ENCODE peak calls at places on chromosomes 16 and 17, in six cellular contexts. N is esophagus squamous epithelium; E is neural progenitor cell; X is effector memory CD4-positive, alpha-beta T cell; M is GM23338; Z is OCI-LY7. I is an unnamed sample.

GRCh38 chr16:59478806-59479205 is 744.7 kb upstream of the GOT2 start:
- DNase-seq in N (no peak), E (no peak), X (no peak), M (no peak), Z (no peak), I (no peak)

GRCh38 chr16:89560413-89561194 is at the start of gene RPL13:
- DNase-seq in N (peak; percentile 78), E (peak; percentile 98), X (peak; percentile 86), M (peak; percentile 98), Z (peak; percentile 97), I (peak; percentile 84)

GRCh38 chr16:76634847-76635697 is 357.9 kb downstream of the CNTNAP4 start:
- DNase-seq in N (no peak), E (no peak), X (no peak), M (no peak), Z (no peak), I (no peak)

GRCh38 chr17:61139219-61139618 is 260.4 kb upstream of the TBX2 start:
- DNase-seq in N (no peak), E (no peak), X (peak; percentile 9), M (no peak), Z (peak; percentile 59), I (no peak)

GRCh38 chr16:6081320-6081976 is 983.9 kb upstream of the EEF2KMT start:
- DNase-seq in N (no peak), E (peak; percentile 59), X (no peak), M (peak; percentile 70), Z (peak; percentile 36), I (no peak)

GRCh38 chr17:7523033-7523432 is 25.8 kb upstream of the TNFSF12 start:
- DNase-seq in N (no peak), E (peak; percentile 39), X (no peak), M (peak; percentile 94), Z (peak; percentile 20), I (no peak)

GRCh38 chr16:81767987-81768592 is 11.0 kb upstream of the PLCG2 start:
- DNase-seq in N (no peak), E (no peak), X (no peak), M (no peak), Z (no peak), I (no peak)

GRCh38 chr17:6303664-6304063 is 131.3 kb downstream of the AIPL1 start:
- DNase-seq in N (no peak), E (peak; percentile 77), X (no peak), M (peak; percentile 77), Z (peak; percentile 29), I (no peak)

GRCh38 chr17:59361386-59361785 is 29.9 kb downstream of the YPEL2 start:
- DNase-seq in N (no peak), E (no peak), X (no peak), M (no peak), Z (no peak), I (no peak)

GRCh38 chr17:2057714-2058520 is 3.0 kb downstream of the HIC1 start:
- DNase-seq in N (no peak), E (no peak), X (no peak), M (peak; percentile 51), Z (no peak), I (no peak)

GRCh38 chr17:29148257-29148789 is 31.9 kb downstream of the MYO18A start:
- DNase-seq in N (no peak), E (peak; percentile 33), X (no peak), M (peak; percentile 34), Z (peak; percentile 14), I (no peak)

GRCh38 chr17:57925361-57925990 is 29.7 kb downstream of the CUEDC1 start:
- DNase-seq in N (no peak), E (peak; percentile 47), X (no peak), M (no peak), Z (no peak), I (no peak)

GRCh38 chr16:70767377-70768204 is 33.4 kb downstream of the VAC14 start:
- DNase-seq in N (no peak), E (no peak), X (no peak), M (no peak), Z (no peak), I (no peak)

GRCh38 chr16:69378760-69379159 is 7.0 kb downstream of the TERF2 start:
- DNase-seq in N (no peak), E (no peak), X (no peak), M (no peak), Z (no peak), I (no peak)

GRCh38 chr16:3691778-3692177 is 25.5 kb downstream of the TRAP1 start:
- DNase-seq in N (no peak), E (no peak), X (no peak), M (no peak), Z (no peak), I (no peak)

GRCh38 chr17:65662166-65662565 is 100.7 kb upstream of the AXIN2 start:
- DNase-seq in N (no peak), E (no peak), X (no peak), M (no peak), Z (no peak), I (no peak)

GRCh38 chr17:77363821-77364361 is 223.1 kb downstream of the SEC14L1 start:
- DNase-seq in N (no peak), E (no peak), X (no peak), M (no peak), Z (no peak), I (no peak)

GRCh38 chr17:57534863-57535651 is 210.0 kb downstream of the CCDC182 start:
- DNase-seq in N (no peak), E (no peak), X (no peak), M (no peak), Z (no peak), I (no peak)

GRCh38 chr16:1414532-1415265 is at the start of gene UNKL:
- DNase-seq in N (no peak), E (peak; percentile 91), X (peak; percentile 79), M (peak; percentile 81), Z (peak; percentile 84), I (no peak)

GRCh38 chr17:77372444-77373297 is 231.9 kb downstream of the SEC14L1 start:
- DNase-seq in N (no peak), E (peak; percentile 95), X (peak; percentile 44), M (peak; percentile 94), Z (peak; percentile 77), I (no peak)

GRCh38 chr17:37744633-37744927 is 279 bp downstream of the HNF1B start:
- DNase-seq in N (no peak), E (no peak), X (no peak), M (no peak), Z (no peak), I (no peak)

GRCh38 chr17:37743875-37744632 is 805 bp downstream of the HNF1B start:
- DNase-seq in N (no peak), E (peak; percentile 79), X (no peak), M (peak; percentile 65), Z (no peak), I (no peak)

GRCh38 chr17:37742762-37743611 is 1.9 kb downstream of the HNF1B start:
- DNase-seq in N (no peak), E (peak; percentile 59), X (no peak), M (peak; percentile 63), Z (no peak), I (no peak)

GRCh38 chr17:37742114-37742761 is 2.6 kb downstream of the HNF1B start:
- DNase-seq in N (no peak), E (peak; percentile 75), X (no peak), M (peak; percentile 70), Z (no peak), I (no peak)

DNA sequence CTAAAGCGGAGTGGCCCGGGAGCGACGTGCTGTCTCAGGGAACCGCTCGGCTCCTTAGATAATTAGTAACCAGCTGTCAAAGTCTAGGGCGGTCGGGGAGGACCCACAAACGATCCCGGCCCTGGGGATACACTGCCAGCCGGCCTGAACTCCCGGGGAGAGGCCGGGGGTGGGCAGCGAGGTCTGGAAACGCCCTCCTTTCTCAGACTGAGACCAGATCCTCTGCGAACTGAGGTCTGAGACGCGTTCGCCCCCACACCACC is 1.3 kb downstream of the HNF1B start:
- DNase-seq in N (no peak), E (peak; percentile 66), X (no peak), M (no peak), Z (no peak), I (no peak)
- H3K4me3 ChIP-seq in N (no peak overlapping the region), E (peak overlapping the region; percentile 26), X (peak overlapping the region; percentile 37), M (peak overlapping the region; percentile 78), Z (no peak overlapping the region), I (peak overlapping the region; percentile 66)

DNA sequence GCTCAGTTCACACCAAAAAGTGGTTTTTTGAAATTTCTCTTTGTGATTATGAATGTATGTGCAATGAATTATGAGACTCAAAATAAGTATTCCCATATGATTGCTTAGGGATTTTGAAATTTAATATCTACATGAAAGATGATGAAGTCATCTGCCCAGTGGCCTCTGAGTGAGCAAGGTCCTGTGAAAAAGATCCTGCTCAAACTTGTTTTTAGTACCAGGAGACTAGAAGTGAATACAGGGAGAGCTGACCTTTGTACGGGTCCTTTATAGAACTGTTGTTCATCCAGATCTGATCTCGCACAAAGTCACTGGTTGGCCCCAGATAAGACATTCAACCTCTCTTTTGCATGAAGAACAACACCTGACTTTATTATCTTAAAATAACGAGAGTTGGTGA is 151.9 kb upstream of the MAF start:
- DNase-seq in N (no peak), E (no peak), X (no peak), M (no peak), Z (no peak), I (no peak)
- H3K27ac ChIP-seq in N (peak overlapping the region; percentile 49), E (no peak overlapping the region), X (no peak overlapping the region), M (no peak overlapping the region), Z (no peak overlapping the region), I (no peak overlapping the region)

DNA sequence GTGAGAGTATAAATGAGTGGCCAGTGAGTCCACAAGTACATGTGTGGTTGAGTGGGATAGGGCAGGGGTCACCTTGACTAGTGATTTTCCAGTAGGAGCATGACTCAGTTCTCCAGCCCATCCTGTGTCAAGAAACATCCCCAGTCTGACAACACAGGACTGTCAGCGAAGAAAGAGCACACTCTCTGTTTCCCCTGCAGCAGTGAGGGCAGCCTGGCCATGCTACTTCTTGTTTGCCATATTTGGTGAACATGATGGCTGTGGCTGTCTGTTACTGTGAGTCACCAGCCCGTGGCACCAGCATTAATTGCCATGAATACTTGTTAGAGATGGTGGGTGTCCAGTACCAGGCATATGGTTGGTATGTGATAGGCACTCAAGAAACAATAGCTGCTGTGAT is 13.1 kb upstream of the SALL1 start:
- DNase-seq in N (no peak), E (no peak), X (no peak), M (no peak), Z (no peak), I (no peak)
- H3K4me3 ChIP-seq in N (no peak overlapping the region), E (no peak overlapping the region), X (no peak overlapping the region), M (no peak overlapping the region), Z (no peak overlapping the region), I (no peak overlapping the region)

GRCh38 chr16:85687651-85688471 is 893 bp downstream of the GINS2 start:
- DNase-seq in N (no peak), E (no peak), X (no peak), M (peak; percentile 47), Z (peak; percentile 62), I (no peak)

GRCh38 chr16:85688586-85689284 is at the start of gene GINS2:
- DNase-seq in N (peak; percentile 33), E (peak; percentile 98), X (peak; percentile 85), M (peak; percentile 95), Z (peak; percentile 97), I (peak; percentile 19)

GRCh38 chr16:85689285-85689949 is 663 bp upstream of the GINS2 start:
- DNase-seq in N (no peak), E (no peak), X (no peak), M (peak; percentile 35), Z (no peak), I (no peak)

GRCh38 chr16:85685251-85685650 is 3.5 kb downstream of the GINS2 start:
- DNase-seq in N (no peak), E (no peak), X (no peak), M (no peak), Z (peak; percentile 89), I (no peak)

GRCh38 chr16:85686912-85687591 is 1.7 kb downstream of the GINS2 start:
- DNase-seq in N (no peak), E (no peak), X (no peak), M (no peak), Z (peak; percentile 64), I (no peak)
- H3K27ac ChIP-seq in N (no peak overlapping the region), E (no peak overlapping the region), X (no peak overlapping the region), M (no peak overlapping the region), Z (peak overlapping the region; percentile 90), I (no peak overlapping the region)

GRCh38 chr16:78505544-78506371 is 406.3 kb downstream of the WWOX start:
- DNase-seq in N (no peak), E (no peak), X (no peak), M (peak; percentile 26), Z (no peak), I (peak; percentile 15)
- H3K4me3 ChIP-seq in N (peak overlapping the region; percentile 8), E (no peak overlapping the region), X (no peak overlapping the region), M (no peak overlapping the region), Z (no peak overlapping the region), I (peak overlapping the region; percentile 64)

I was measured in thoracic aorta.